ENCODE peak calls at places on chromosomes 11 and 22, in five cellular contexts. B is cardiac fibroblast, N is foreskin fibroblast, R is astrocyte, L is adrenal gland. P is an unnamed sample.

GRCh38 chr11:70768346-70769095 is 370.2 kb downstream of the CTTN start:
- DNase-seq in B (no peak), N (no peak), R (no peak), L (no peak), P (no peak)

GRCh38 chr11:12529041-12529440 is 145.2 kb upstream of the TEAD1 start:
- DNase-seq in B (no peak), N (no peak), R (peak), L (no peak), P (no peak)

GRCh38 chr11:114279778-114280532 is 16.2 kb upstream of the NNMT start:
- DNase-seq in B (peak), N (peak), R (no peak), L (no peak), P (no peak)

GRCh38 chr11:36073411-36074203 is 129.7 kb downstream of the LDLRAD3 start:
- DNase-seq in B (peak), N (peak), R (peak), L (peak), P (no peak)

GRCh38 chr11:2209370-2209801 is 37.8 kb upstream of the TH start:
- DNase-seq in B (no peak), N (no peak), R (no peak), L (peak), P (no peak)

GRCh38 chr11:727859-728748 is 19.2 kb upstream of the TALDO1 start:
- DNase-seq in B (peak), N (peak), R (peak), L (peak), P (no peak)

GRCh38 chr11:56917708-56918450 is 70.8 kb upstream of the OR5AK2 start:
- DNase-seq in B (peak), N (no peak), R (peak), L (no peak), P (no peak)

GRCh38 chr11:67113231-67113721 is 5.8 kb upstream of the KDM2A start:
- DNase-seq in B (no peak), N (no peak), R (no peak), L (no peak), P (no peak)

GRCh38 chr11:77154381-77155081 is 26.5 kb downstream of the MYO7A start:
- DNase-seq in B (no peak), N (no peak), R (no peak), L (peak), P (no peak)

GRCh38 chr11:44241851-44242250 is 68.1 kb downstream of the ALX4 start:
- DNase-seq in B (peak), N (no peak), R (no peak), L (no peak), P (no peak)

GRCh38 chr11:8948901-8949300 is 6.1 kb upstream of the ASCL3 start:
- DNase-seq in B (no peak), N (no peak), R (no peak), L (no peak), P (no peak)

GRCh38 chr22:50473855-50474671 is 772 bp downstream of the SBF1 start:
- DNase-seq in B (peak), N (peak), R (peak), L (no peak), P (no peak)

GRCh38 chr11:4699697-4700435 is 2.2 kb upstream of the OR51E2 start:
- DNase-seq in B (no peak), N (no peak), R (no peak), L (no peak), P (no peak)

GRCh38 chr11:9219115-9219514 is 46.0 kb downstream of the DENND5A start:
- DNase-seq in B (peak), N (peak), R (peak), L (no peak), P (no peak)

GRCh38 chr11:69867076-69868002 is 48.1 kb upstream of the FGF3 start:
- DNase-seq in B (peak), N (peak), R (peak), L (no peak), P (no peak)

GRCh38 chr11:66559141-66559861 is 9.1 kb downstream of the CTSF start:
- DNase-seq in B (peak), N (peak), R (no peak), L (no peak), P (no peak)

GRCh38 chr11:44709966-44710365 is 16.8 kb upstream of the TSPAN18 start:
- DNase-seq in B (peak), N (peak), R (peak), L (no peak), P (no peak)

GRCh38 chr22:41619979-41620645 is 731 bp downstream of the DESI1 start:
- DNase-seq in B (no peak), N (peak), R (no peak), L (peak), P (no peak)

GRCh38 chr22:35739642-35740041 is 22.0 kb downstream of the APOL5 start:
- DNase-seq in B (no peak), N (no peak), R (no peak), L (no peak), P (no peak)

GRCh38 chr11:7612661-7613393 is 60.5 kb downstream of the CYB5R2 start:
- DNase-seq in B (peak), N (peak), R (peak), L (no peak), P (no peak)

GRCh38 chr11:34909955-34910354 is 6.2 kb downstream of the APIP start:
- DNase-seq in B (peak), N (no peak), R (no peak), L (no peak), P (no peak)

DNA sequence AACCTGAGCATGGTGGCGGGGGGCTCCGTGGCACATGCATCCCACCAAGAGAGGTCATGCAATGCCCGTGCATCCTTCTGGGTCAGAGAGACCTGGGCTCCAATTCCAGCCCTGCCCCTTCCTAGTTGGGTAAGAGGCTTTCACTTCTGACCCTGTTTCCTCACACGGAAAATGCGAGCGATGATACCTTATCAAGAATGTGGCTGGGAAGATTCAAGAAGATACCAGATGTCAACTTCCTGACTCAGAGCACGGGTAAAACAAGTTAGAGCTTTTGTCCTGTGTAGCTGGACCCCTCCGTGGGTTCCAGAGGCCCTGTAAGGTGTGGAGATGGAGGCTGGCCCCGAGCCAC is 8.7 kb upstream of the DGKZ start:
- DNase-seq in B (no peak), N (peak), R (no peak), L (no peak), P (no peak)
- H3K4me3 ChIP-seq in B (no peak), N (peak), R (no peak), L (no peak), P (peak)

DNA sequence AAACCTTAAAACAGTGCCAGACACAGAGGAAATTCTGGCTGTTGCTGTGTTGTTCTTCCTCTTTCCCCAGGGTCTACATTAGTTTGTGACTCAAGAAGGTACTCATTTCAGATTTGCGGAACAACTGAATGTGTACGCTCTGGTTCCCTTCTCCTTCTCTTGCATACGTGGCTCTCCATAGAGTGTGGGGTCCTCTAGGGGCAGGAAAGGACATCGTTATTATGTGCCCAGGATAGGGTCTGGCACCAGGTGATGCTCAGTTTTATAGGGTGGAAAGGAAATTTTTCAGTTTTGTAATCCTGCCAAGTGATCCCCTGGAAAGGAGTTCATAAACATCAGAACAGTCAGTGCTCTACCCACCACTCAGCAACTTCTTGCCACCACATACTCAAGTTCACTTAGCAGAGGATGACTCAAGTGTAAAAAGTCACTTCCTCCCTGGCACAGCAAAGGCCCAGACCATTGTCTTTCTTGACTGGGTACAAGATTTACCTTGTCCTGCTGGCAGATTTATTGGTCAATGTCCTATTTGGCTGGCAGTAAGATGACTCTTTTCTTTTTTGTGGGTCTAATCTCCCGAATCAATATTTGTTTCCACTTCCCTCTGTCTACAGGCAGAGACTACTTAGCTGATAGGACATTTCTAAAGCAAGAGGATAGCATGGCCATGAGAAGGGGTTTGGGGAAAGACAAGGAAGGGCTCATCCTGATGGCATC is 246.0 kb upstream of the TENM4 start:
- DNase-seq in B (no peak), N (no peak), R (no peak), L (no peak), P (no peak)
- TF ChIP-seq CTCF in B (no peak), N (no peak), R (no peak), L (no peak), P (no peak)

DNA sequence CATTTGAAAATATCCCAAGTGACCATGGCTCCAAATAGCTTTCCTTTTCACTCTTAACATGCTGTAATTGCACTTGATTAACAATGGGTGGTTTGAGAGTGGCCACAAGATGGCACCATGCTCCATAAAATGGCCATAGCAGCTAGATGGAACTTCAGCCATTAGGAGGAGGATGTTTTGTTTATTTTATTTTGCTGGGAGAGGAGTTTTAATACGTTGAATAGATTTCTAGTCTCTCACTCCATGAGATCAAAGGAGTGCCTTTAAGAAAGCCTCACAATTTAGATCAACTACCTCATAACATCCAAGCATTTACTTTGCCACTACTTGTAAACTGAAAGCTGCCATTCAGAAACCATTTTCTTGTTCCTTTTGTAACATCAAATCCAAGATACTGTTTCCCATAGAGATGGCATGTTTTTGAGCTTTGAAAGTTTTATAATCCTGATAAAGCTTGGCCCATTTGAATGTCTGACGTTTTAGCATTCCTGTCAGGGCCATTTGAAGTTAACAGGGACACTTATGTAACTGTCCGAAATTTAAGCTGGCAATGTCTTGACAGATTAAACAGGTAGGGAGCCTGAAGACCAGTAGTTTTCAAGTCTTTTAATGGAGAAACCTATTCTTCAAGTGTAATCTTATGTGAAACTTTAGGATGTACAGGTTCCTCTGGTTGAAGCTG is 4.7 kb downstream of the FEN1 start:
- DNase-seq in B (peak), N (peak), R (peak), L (peak), P (no peak)
- H3K4me3 ChIP-seq in B (no peak), N (no peak), R (no peak), L (no peak), P (no peak)

GRCh38 chr11:87463486-87464102 is 425.9 kb downstream of the TMEM135 start:
- DNase-seq in B (no peak), N (peak), R (no peak), L (no peak), P (no peak)

GRCh38 chr11:87460269-87460668 is 422.5 kb downstream of the TMEM135 start:
- DNase-seq in B (no peak), N (no peak), R (no peak), L (no peak), P (no peak)

GRCh38 chr11:87462171-87462570 is 424.4 kb downstream of the TMEM135 start:
- DNase-seq in B (no peak), N (no peak), R (no peak), L (no peak), P (no peak)

GRCh38 chr11:87459351-87459750 is 421.6 kb downstream of the TMEM135 start:
- DNase-seq in B (no peak), N (no peak), R (no peak), L (no peak), P (no peak)

GRCh38 chr11:87460842-87461637 is 423.3 kb downstream of the TMEM135 start:
- DNase-seq in B (no peak), N (no peak), R (no peak), L (no peak), P (no peak)
- TF ChIP-seq CTCF in B (no peak), N (no peak), R (no peak), L (no peak), P (no peak)

P was measured in epithelial cell of proximal tubule.